ENCODE peak calls at places on chromosomes 5 and 9, in six cellular contexts. D is A549; X is CD8-positive, alpha-beta memory T cell; Q is psoas muscle; C is thoracic aorta; N is esophagus squamous epithelium. Y is an unnamed sample.

GRCh38 chr5:132466453-132467291 is 23.9 kb downstream of the IRF1 start:
- DNase-seq in N (no peak), X (peak; percentile 70), Q (no peak), C (no peak), D (no peak), Y (peak; percentile 53)

GRCh38 chr5:160379485-160379884 is 9.1 kb upstream of the C1QTNF2 start:
- DNase-seq in Q (no peak), N (no peak), X (no peak), D (no peak), C (no peak), Y (no peak)

GRCh38 chr5:114952876-114953275 is 216.8 kb downstream of the TRIM36 start:
- DNase-seq in N (no peak), Q (no peak), C (no peak), X (no peak), D (no peak), Y (no peak)

GRCh38 chr5:69374911-69375446 is 5.4 kb downstream of the RAD17 start:
- DNase-seq in X (no peak), N (no peak), D (no peak), C (no peak), Q (no peak), Y (no peak)

GRCh38 chr5:122165574-122166021 is 36.3 kb downstream of the ZNF474 start:
- DNase-seq in X (no peak), Q (no peak), D (no peak), N (no peak), C (no peak), Y (no peak)

GRCh38 chr9:2934241-2934650 is 90.4 kb upstream of the PUM3 start:
- DNase-seq in N (no peak), C (no peak), Q (no peak), D (no peak), X (no peak), Y (no peak)

GRCh38 chr5:96957125-96958041 is 21.5 kb downstream of the LNPEP start:
- DNase-seq in Q (no peak), X (no peak), C (no peak), N (no peak), D (no peak), Y (no peak)

GRCh38 chr5:25327173-25327572 is 682.4 kb upstream of the CDH10 start:
- DNase-seq in N (no peak), C (no peak), D (no peak), X (no peak), Q (no peak), Y (no peak)

GRCh38 chr5:142095651-142096330 is 12.8 kb upstream of the NDFIP1 start:
- DNase-seq in N (no peak), X (peak; percentile 61), C (no peak), Q (no peak), D (no peak), Y (peak; percentile 79)

GRCh38 chr5:74067748-74068541 is 441.9 kb downstream of the ARHGEF28 start:
- DNase-seq in N (no peak), Q (no peak), C (no peak), D (peak; percentile 8), X (no peak), Y (no peak)

GRCh38 chr5:157523976-157524375 is 51.6 kb downstream of the ADAM19 start:
- DNase-seq in Q (no peak), N (no peak), C (no peak), D (no peak), X (no peak), Y (no peak)

GRCh38 chr9:78026947-78027346 is 4.7 kb downstream of the GNAQ start:
- DNase-seq in X (no peak), D (no peak), N (no peak), C (no peak), Q (no peak), Y (no peak)

GRCh38 chr9:34989946-34990635 is 546 bp downstream of the DNAJB5 start:
- DNase-seq in N (no peak), D (no peak), C (peak; percentile 61), X (peak; percentile 39), Q (peak; percentile 86), Y (no peak)

GRCh38 chr5:125140855-125141254 is 394.4 kb upstream of the ZNF608 start:
- DNase-seq in D (no peak), Q (no peak), N (no peak), X (no peak), C (no peak), Y (no peak)

GRCh38 chr9:112421771-112422222 is 41.9 kb downstream of the HSDL2 start:
- DNase-seq in Q (peak; percentile 59), N (no peak), C (no peak), D (no peak), X (no peak), Y (no peak)

GRCh38 chr5:147675168-147675567 is 107.4 kb downstream of the JAKMIP2 start:
- DNase-seq in Q (no peak), N (no peak), D (no peak), X (no peak), C (no peak), Y (no peak)

GRCh38 chr5:154706416-154706815 is 48.8 kb upstream of the LARP1 start:
- DNase-seq in X (no peak), N (no peak), Q (no peak), D (no peak), C (no peak), Y (no peak)

GRCh38 chr9:37926737-37927590 is 23.0 kb upstream of the SLC25A51 start:
- DNase-seq in C (no peak), X (no peak), D (no peak), Q (no peak), N (no peak), Y (no peak)

GRCh38 chr9:95284152-95284551 is 33.4 kb downstream of the FANCC start:
- DNase-seq in C (no peak), Q (no peak), X (no peak), N (no peak), D (no peak), Y (no peak)

GRCh38 chr5:72178910-72179815 is 71.9 kb downstream of the MAP1B start:
- DNase-seq in Q (peak; percentile 73), D (peak; percentile 17), X (no peak), C (peak; percentile 78), N (no peak), Y (no peak)

GRCh38 chr9:86586144-86586494 is 231.9 kb upstream of the TUT7 start:
- DNase-seq in C (no peak), N (no peak), X (no peak), D (no peak), Q (no peak), Y (no peak)

DNA sequence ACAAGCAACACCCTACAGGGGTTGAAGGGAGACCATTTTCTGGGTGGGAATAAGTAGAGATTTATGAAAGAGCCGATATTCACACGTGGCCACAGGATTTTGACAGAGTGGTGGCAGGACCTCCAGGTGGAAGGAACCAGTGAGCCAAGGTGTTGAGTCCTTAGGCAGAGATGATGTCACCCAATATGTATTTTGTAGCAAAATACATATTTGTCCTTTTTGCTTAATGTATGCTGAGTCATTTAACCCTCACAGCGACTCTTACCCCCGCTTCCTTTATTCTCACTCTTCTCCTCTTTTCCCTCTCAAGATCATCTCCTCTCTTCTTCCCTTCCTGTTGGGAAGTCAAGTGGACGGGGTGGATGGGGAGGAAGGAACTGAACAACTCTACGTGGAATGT is 215.7 kb upstream of the S1PR3 start:
- DNase-seq in C (no peak), D (peak; percentile 19), N (no peak), Q (no peak), X (no peak), Y (no peak)
- H3K4me1 ChIP-seq in C (peaks cover 31% of the 10 kb centered on the region), D (peaks cover 78% of the 10 kb centered on the region), N (peaks cover 21% of the 10 kb centered on the region), Q (no peaks in the 10 kb centered on the region), X (no peaks in the 10 kb centered on the region), Y (no peaks in the 10 kb centered on the region)

DNA sequence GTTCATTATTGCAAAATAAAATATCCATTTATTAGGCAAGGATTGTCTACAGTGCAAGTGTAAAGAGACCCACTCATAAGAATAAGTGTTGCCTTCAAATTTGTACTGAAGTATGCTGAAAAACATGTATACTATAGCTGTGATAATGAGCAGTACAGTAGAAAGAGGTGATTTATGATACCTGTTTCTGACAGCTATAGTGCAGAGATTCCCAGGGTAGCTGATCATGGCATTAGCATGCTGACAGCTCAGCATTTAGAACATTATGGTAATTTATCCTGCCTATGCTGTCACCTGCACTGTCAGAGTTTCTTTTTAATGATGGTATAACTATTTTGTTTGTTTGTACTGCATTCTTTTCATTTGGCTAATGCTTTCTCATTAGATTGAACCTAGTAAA is 177.5 kb upstream of the TLX3 start:
- DNase-seq in C (no peak), Q (no peak), X (no peak), N (no peak), D (no peak), Y (no peak)
- H3K4me3 ChIP-seq in C (no peak overlapping the region), Q (no peak overlapping the region), X (no peak overlapping the region), N (no peak overlapping the region), D (no peak overlapping the region), Y (no peak overlapping the region)

DNA sequence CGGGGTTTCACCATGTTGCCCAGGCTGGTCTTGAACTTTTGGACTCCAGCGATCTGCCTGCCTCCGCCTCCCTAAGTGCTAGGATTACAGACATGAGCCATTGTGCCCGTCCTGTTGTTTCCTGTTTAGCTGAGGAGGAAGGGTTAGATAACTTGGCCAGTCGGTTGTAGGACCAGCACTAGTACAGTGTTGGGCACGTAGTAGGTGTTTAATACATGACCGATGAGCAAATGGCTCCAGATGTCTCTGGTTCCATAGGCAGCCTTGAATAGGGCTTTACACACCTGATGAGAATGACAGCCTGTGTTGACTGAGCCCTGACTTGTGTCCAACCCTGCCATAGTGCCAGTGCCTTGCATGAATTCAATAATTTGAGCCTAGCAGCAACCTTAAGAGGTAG is 1.8 kb downstream of the EHMT1 start:
- DNase-seq in C (no peak), Q (no peak), N (no peak), X (no peak), D (no peak), Y (no peak)
- H3K4me1 ChIP-seq in C (peaks cover 30% of the 10 kb centered on the region), Q (peaks cover 35% of the 10 kb centered on the region), N (peaks cover 38% of the 10 kb centered on the region), X (peaks cover 39% of the 10 kb centered on the region), D (peaks cover 32% of the 10 kb centered on the region), Y (peaks cover 37% of the 10 kb centered on the region)

GRCh38 chr5:2739360-2740050 is 12.0 kb downstream of the IRX2 start:
- DNase-seq in X (no peak), N (no peak), D (no peak), C (no peak), Q (no peak), Y (peak; percentile 27)

GRCh38 chr5:2738156-2738699 is 13.2 kb downstream of the IRX2 start:
- DNase-seq in Q (no peak), C (no peak), D (no peak), X (no peak), N (no peak), Y (no peak)

GRCh38 chr5:2740051-2740848 is 11.2 kb downstream of the IRX2 start:
- DNase-seq in Q (no peak), X (no peak), D (no peak), C (no peak), N (no peak), Y (no peak)

GRCh38 chr5:2737273-2738155 is 14.0 kb downstream of the IRX2 start:
- DNase-seq in C (no peak), N (no peak), Q (no peak), X (no peak), D (no peak), Y (no peak)

DNA sequence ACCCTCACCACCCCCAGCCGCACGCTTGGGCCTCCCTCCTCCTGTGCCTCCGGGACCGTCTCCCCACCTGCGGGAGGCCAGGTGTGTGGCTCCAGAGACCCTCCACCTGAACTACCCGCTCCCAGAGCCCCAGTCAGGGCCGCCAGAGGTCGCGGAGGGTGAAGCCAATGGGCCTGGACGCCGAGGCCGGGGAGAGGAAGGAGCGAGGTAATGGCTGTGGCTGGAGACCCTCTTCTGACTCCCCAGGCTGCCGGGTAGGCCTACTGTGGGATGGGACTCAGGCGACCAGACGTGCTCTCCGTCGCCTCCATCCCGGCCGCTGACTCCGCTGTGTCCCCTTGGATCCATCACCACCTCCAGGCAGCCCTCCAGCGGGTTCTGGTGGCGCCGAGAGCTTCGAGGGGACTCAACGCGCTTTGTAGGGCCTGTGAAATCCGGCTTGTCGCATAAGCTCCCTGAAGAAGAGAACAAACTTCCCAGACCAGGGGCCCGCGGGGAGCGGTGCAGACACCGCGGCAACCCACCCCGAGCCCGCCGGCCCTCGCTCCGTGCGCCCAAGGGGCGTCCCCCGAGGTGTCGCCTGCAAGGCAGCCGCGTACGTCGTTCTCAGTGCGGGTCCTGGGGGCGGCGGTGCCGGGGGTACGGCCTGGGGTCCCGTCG is 12.6 kb downstream of the IRX2 start:
- DNase-seq in D (no peak), Q (no peak), C (no peak), X (no peak), N (no peak), Y (no peak)
- H3K4me3 ChIP-seq in D (peak overlapping the region; percentile 39), Q (peak overlapping the region; percentile 61), C (peak overlapping the region; percentile 64), X (no peak overlapping the region), N (peak overlapping the region; percentile 72), Y (no peak overlapping the region)

Y was measured in CD8-positive, alpha-beta T cell.